ENCODE peak calls at places on chromosomes 4 and X, in six cellular contexts. One of them, this sample, is unnamed.

GRCh38 chr4:122458625-122459024 is 2.1 kb upstream of the IL2 start:
- DNase-seq in mammary epithelial cell: no peak
- DNase-seq in A549: no peak
- DNase-seq in HepG2: no peak
- DNase-seq in hepatocyte: peak
- DNase-seq in prostate gland: no peak
- DNase-seq in this sample: no peak

GRCh38 chrX:137566746-137567473 is 983 bp downstream of the ZIC3 start:
- DNase-seq in mammary epithelial cell: no peak
- DNase-seq in A549: no peak
- DNase-seq in HepG2: no peak
- DNase-seq in hepatocyte: no peak
- DNase-seq in prostate gland: no peak
- DNase-seq in this sample: no peak

GRCh38 chrX:53882331-53882730 is 161.9 kb downstream of the PHF8 start:
- DNase-seq in mammary epithelial cell: no peak
- DNase-seq in A549: peak
- DNase-seq in HepG2: peak
- DNase-seq in hepatocyte: peak
- DNase-seq in prostate gland: no peak
- DNase-seq in this sample: no peak

GRCh38 chrX:134654398-134655012 is 3.8 kb downstream of the PLAC1 start:
- DNase-seq in mammary epithelial cell: no peak
- DNase-seq in A549: no peak
- DNase-seq in HepG2: no peak
- DNase-seq in hepatocyte: no peak
- DNase-seq in prostate gland: no peak
- DNase-seq in this sample: no peak

GRCh38 chr4:12873351-12873750 is 610.8 kb downstream of the RAB28 start:
- DNase-seq in mammary epithelial cell: no peak
- DNase-seq in A549: no peak
- DNase-seq in HepG2: no peak
- DNase-seq in hepatocyte: no peak
- DNase-seq in prostate gland: no peak
- DNase-seq in this sample: no peak

GRCh38 chrX:102712967-102713677 is 874 bp downstream of the GPRASP2 start:
- DNase-seq in mammary epithelial cell: peak
- DNase-seq in A549: peak
- DNase-seq in HepG2: no peak
- DNase-seq in hepatocyte: peak
- DNase-seq in prostate gland: peak
- DNase-seq in this sample: no peak

GRCh38 chr4:61934201-61934600 is 734.1 kb downstream of the ADGRL3 start:
- DNase-seq in mammary epithelial cell: no peak
- DNase-seq in A549: no peak
- DNase-seq in HepG2: no peak
- DNase-seq in hepatocyte: no peak
- DNase-seq in prostate gland: no peak
- DNase-seq in this sample: no peak

GRCh38 chr4:84456157-84456556 is 42.9 kb downstream of the NKX6-1 start:
- DNase-seq in mammary epithelial cell: no peak
- DNase-seq in A549: no peak
- DNase-seq in HepG2: no peak
- DNase-seq in hepatocyte: no peak
- DNase-seq in prostate gland: no peak
- DNase-seq in this sample: no peak

GRCh38 chr4:36341936-36342335 is 60.5 kb downstream of the DTHD1 start:
- DNase-seq in mammary epithelial cell: no peak
- DNase-seq in A549: no peak
- DNase-seq in HepG2: no peak
- DNase-seq in hepatocyte: no peak
- DNase-seq in prostate gland: no peak
- DNase-seq in this sample: no peak

GRCh38 chr4:33650036-33650435 is 2594.3 kb downstream of the ARAP2 start:
- DNase-seq in mammary epithelial cell: no peak
- DNase-seq in A549: no peak
- DNase-seq in HepG2: no peak
- DNase-seq in hepatocyte: no peak
- DNase-seq in prostate gland: no peak
- DNase-seq in this sample: no peak

GRCh38 chr4:80538276-80538926 is 202.9 kb downstream of the CFAP299 start:
- DNase-seq in mammary epithelial cell: peak
- DNase-seq in A549: no peak
- DNase-seq in HepG2: no peak
- DNase-seq in hepatocyte: no peak
- DNase-seq in prostate gland: no peak
- DNase-seq in this sample: no peak

GRCh38 chr4:157217708-157218107 is 2.8 kb upstream of the GRIA2 start:
- DNase-seq in mammary epithelial cell: no peak
- DNase-seq in A549: no peak
- DNase-seq in HepG2: peak
- DNase-seq in hepatocyte: peak
- DNase-seq in prostate gland: no peak
- DNase-seq in this sample: no peak

GRCh38 chrX:129979207-129979920 is 3.1 kb upstream of the BCORL1 start:
- DNase-seq in mammary epithelial cell: no peak
- DNase-seq in A549: no peak
- DNase-seq in HepG2: no peak
- DNase-seq in hepatocyte: no peak
- DNase-seq in prostate gland: no peak
- DNase-seq in this sample: no peak

GRCh38 chr4:37429906-37430305 is 185.4 kb downstream of the NWD2 start:
- DNase-seq in mammary epithelial cell: no peak
- DNase-seq in A549: no peak
- DNase-seq in HepG2: no peak
- DNase-seq in hepatocyte: no peak
- DNase-seq in prostate gland: no peak
- DNase-seq in this sample: no peak

GRCh38 chrX:856901-857300 is 226.3 kb downstream of the SHOX start:
- DNase-seq in mammary epithelial cell: no peak
- DNase-seq in A549: no peak
- DNase-seq in HepG2: no peak
- DNase-seq in hepatocyte: no peak
- DNase-seq in prostate gland: no peak
- DNase-seq in this sample: no peak

GRCh38 chr4:119729815-119730643 is 101.4 kb upstream of the PDE5A start:
- DNase-seq in mammary epithelial cell: peak
- DNase-seq in A549: peak
- DNase-seq in HepG2: peak
- DNase-seq in hepatocyte: peak
- DNase-seq in prostate gland: peak
- DNase-seq in this sample: no peak

GRCh38 chr4:42482516-42483327 is 85.4 kb downstream of the SHISA3 start:
- DNase-seq in mammary epithelial cell: no peak
- DNase-seq in A549: no peak
- DNase-seq in HepG2: no peak
- DNase-seq in hepatocyte: no peak
- DNase-seq in prostate gland: no peak
- DNase-seq in this sample: no peak

GRCh38 chrX:8201896-8202331 is 30.8 kb upstream of the VCX2 start:
- DNase-seq in mammary epithelial cell: no peak
- DNase-seq in A549: no peak
- DNase-seq in HepG2: no peak
- DNase-seq in hepatocyte: peak
- DNase-seq in prostate gland: no peak
- DNase-seq in this sample: no peak

GRCh38 chrX:96453139-96453538 is 231.5 kb upstream of the DIAPH2 start:
- DNase-seq in mammary epithelial cell: no peak
- DNase-seq in A549: no peak
- DNase-seq in HepG2: peak
- DNase-seq in hepatocyte: peak
- DNase-seq in prostate gland: no peak
- DNase-seq in this sample: no peak

GRCh38 chrX:25851141-25851540 is 287.0 kb upstream of the MAGEB18 start:
- DNase-seq in mammary epithelial cell: no peak
- DNase-seq in A549: no peak
- DNase-seq in HepG2: no peak
- DNase-seq in hepatocyte: no peak
- DNase-seq in prostate gland: no peak
- DNase-seq in this sample: no peak

GRCh38 chr4:94603170-94603747 is 151.5 kb downstream of the PDLIM5 start:
- DNase-seq in mammary epithelial cell: peak
- DNase-seq in A549: no peak
- DNase-seq in HepG2: no peak
- DNase-seq in hepatocyte: peak
- DNase-seq in prostate gland: no peak
- DNase-seq in this sample: no peak

GRCh38 chrX:109578916-109579315 is 42.3 kb downstream of the NXT2 start:
- DNase-seq in mammary epithelial cell: no peak
- DNase-seq in A549: no peak
- DNase-seq in HepG2: no peak
- DNase-seq in hepatocyte: no peak
- DNase-seq in prostate gland: no peak
- DNase-seq in this sample: no peak

GRCh38 chr4:118282692-118283091 is 70.1 kb downstream of the PRSS12 start:
- DNase-seq in mammary epithelial cell: peak
- DNase-seq in A549: no peak
- DNase-seq in HepG2: peak
- DNase-seq in hepatocyte: no peak
- DNase-seq in prostate gland: no peak
- DNase-seq in this sample: no peak

GRCh38 chr4:130214268-130214667 is 1118.3 kb downstream of the C4orf33 start:
- DNase-seq in mammary epithelial cell: no peak
- DNase-seq in A549: no peak
- DNase-seq in HepG2: no peak
- DNase-seq in hepatocyte: no peak
- DNase-seq in prostate gland: no peak
- DNase-seq in this sample: no peak

GRCh38 chr4:78566834-78567501 is 15.4 kb downstream of the ANXA3 start:
- DNase-seq in mammary epithelial cell: peak
- DNase-seq in A549: no peak
- DNase-seq in HepG2: no peak
- DNase-seq in hepatocyte: no peak
- DNase-seq in prostate gland: no peak
- DNase-seq in this sample: no peak

GRCh38 chr4:121217385-121217784 is 53.3 kb upstream of the TNIP3 start:
- DNase-seq in mammary epithelial cell: no peak
- DNase-seq in A549: no peak
- DNase-seq in HepG2: no peak
- DNase-seq in hepatocyte: no peak
- DNase-seq in prostate gland: no peak
- DNase-seq in this sample: no peak

GRCh38 chrX:130296743-130297142 is 28.0 kb upstream of the ZNF280C start:
- DNase-seq in mammary epithelial cell: peak
- DNase-seq in A549: no peak
- DNase-seq in HepG2: no peak
- DNase-seq in hepatocyte: no peak
- DNase-seq in prostate gland: no peak
- DNase-seq in this sample: no peak

GRCh38 chr4:145840162-145840768 is 98.4 kb downstream of the ZNF827 start:
- DNase-seq in mammary epithelial cell: peak
- DNase-seq in A549: peak
- DNase-seq in HepG2: peak
- DNase-seq in hepatocyte: peak
- DNase-seq in prostate gland: no peak
- DNase-seq in this sample: no peak

GRCh38 chrX:20067709-20068315 is 48.9 kb downstream of the MAP7D2 start:
- DNase-seq in mammary epithelial cell: peak
- DNase-seq in A549: peak
- DNase-seq in HepG2: no peak
- DNase-seq in hepatocyte: peak
- DNase-seq in prostate gland: peak
- DNase-seq in this sample: no peak

GRCh38 chr4:71188197-71188625 is 150.6 kb upstream of the SLC4A4 start:
- DNase-seq in mammary epithelial cell: no peak
- DNase-seq in A549: no peak
- DNase-seq in HepG2: no peak
- DNase-seq in hepatocyte: no peak
- DNase-seq in prostate gland: no peak
- DNase-seq in this sample: no peak
- H3K4me3 ChIP-seq in mammary epithelial cell: no peak
- H3K4me3 ChIP-seq in A549: peak
- H3K4me3 ChIP-seq in HepG2: no peak
- H3K4me3 ChIP-seq in hepatocyte: peak
- H3K4me3 ChIP-seq in prostate gland: peak
- H3K4me3 ChIP-seq in this sample: no peak

GRCh38 chrX:13463608-13464007 is 105.8 kb upstream of the EGFL6 start:
- DNase-seq in mammary epithelial cell: peak
- DNase-seq in A549: no peak
- DNase-seq in HepG2: no peak
- DNase-seq in hepatocyte: peak
- DNase-seq in prostate gland: no peak
- DNase-seq in this sample: no peak
- H3K27ac ChIP-seq in mammary epithelial cell: no peak
- H3K27ac ChIP-seq in A549: no peak
- H3K27ac ChIP-seq in HepG2: no peak
- H3K27ac ChIP-seq in hepatocyte: peak
- H3K27ac ChIP-seq in prostate gland: no peak
- H3K27ac ChIP-seq in this sample: no peak

GRCh38 chr4:55765070-55765469 is 54.5 kb upstream of the EXOC1L start:
- DNase-seq in mammary epithelial cell: no peak
- DNase-seq in A549: no peak
- DNase-seq in HepG2: no peak
- DNase-seq in hepatocyte: no peak
- DNase-seq in prostate gland: no peak
- DNase-seq in this sample: no peak

GRCh38 chr4:55758570-55758969 is 61.0 kb upstream of the EXOC1L start:
- DNase-seq in mammary epithelial cell: no peak
- DNase-seq in A549: no peak
- DNase-seq in HepG2: no peak
- DNase-seq in hepatocyte: no peak
- DNase-seq in prostate gland: no peak
- DNase-seq in this sample: no peak

GRCh38 chr4:55757356-55758024 is 62.1 kb upstream of the EXOC1L start:
- DNase-seq in mammary epithelial cell: no peak
- DNase-seq in A549: no peak
- DNase-seq in HepG2: no peak
- DNase-seq in hepatocyte: no peak
- DNase-seq in prostate gland: no peak
- DNase-seq in this sample: no peak

GRCh38 chr4:55758081-55758480 is 61.5 kb upstream of the EXOC1L start:
- DNase-seq in mammary epithelial cell: no peak
- DNase-seq in A549: no peak
- DNase-seq in HepG2: no peak
- DNase-seq in hepatocyte: no peak
- DNase-seq in prostate gland: no peak
- DNase-seq in this sample: no peak

DNA sequence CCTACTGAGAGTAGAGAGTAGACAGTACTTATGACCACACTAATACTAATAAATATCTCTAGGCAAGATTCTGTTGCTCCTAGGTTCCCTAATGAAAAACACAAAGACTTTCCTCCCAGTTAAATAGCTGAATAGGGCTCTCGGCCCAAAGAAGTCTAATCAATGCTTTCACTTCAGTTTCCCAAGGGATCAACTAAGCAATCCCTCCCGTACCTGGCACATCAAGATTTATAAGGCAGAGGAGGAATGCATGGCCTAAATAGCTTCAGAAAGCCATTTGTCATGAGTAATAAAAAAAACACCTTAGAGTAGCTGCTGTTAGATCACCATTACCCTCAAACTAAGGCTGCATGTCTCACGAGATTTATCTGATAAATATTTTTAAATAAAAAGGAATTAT is 56.8 kb upstream of the EXOC1L start:
- DNase-seq in mammary epithelial cell: no peak
- DNase-seq in A549: no peak
- DNase-seq in HepG2: no peak
- DNase-seq in hepatocyte: no peak
- DNase-seq in prostate gland: no peak
- DNase-seq in this sample: no peak
- H3K4me3 ChIP-seq in mammary epithelial cell: no peak
- H3K4me3 ChIP-seq in A549: no peak
- H3K4me3 ChIP-seq in HepG2: no peak
- H3K4me3 ChIP-seq in hepatocyte: no peak
- H3K4me3 ChIP-seq in prostate gland: no peak
- H3K4me3 ChIP-seq in this sample: no peak

GRCh38 chr4:142405021-142405991 is 440.8 kb downstream of the INPP4B start:
- DNase-seq in mammary epithelial cell: peak
- DNase-seq in A549: peak
- DNase-seq in HepG2: no peak
- DNase-seq in hepatocyte: peak
- DNase-seq in prostate gland: peak
- DNase-seq in this sample: no peak
- H3K27ac ChIP-seq in mammary epithelial cell: peak
- H3K27ac ChIP-seq in A549: peak
- H3K27ac ChIP-seq in HepG2: no peak
- H3K27ac ChIP-seq in hepatocyte: peak
- H3K27ac ChIP-seq in prostate gland: peak
- H3K27ac ChIP-seq in this sample: no peak